ENCODE peak calls at places on chromosomes 12 and 14, in seven cellular contexts. U, L, Y, R, J, N and W are unnamed samples.

GRCh38 chr12:89451876-89452275 is 72.7 kb downstream of the GALNT4 start:
- DNase-seq in N (peak), Y (peak), R (no peak), U (no peak), J (no peak), L (peak), W (peak)

GRCh38 chr14:104397956-104398355 is 181.6 kb upstream of the C14orf180 start:
- DNase-seq in U (no peak), J (no peak), R (no peak), Y (no peak), L (no peak), N (no peak), W (no peak)

GRCh38 chr12:110940296-110940695 is 19.9 kb upstream of the MYL2 start:
- DNase-seq in N (no peak), R (no peak), L (no peak), Y (no peak), U (no peak), J (no peak), W (no peak)

GRCh38 chr14:36718216-36718615 is 56.6 kb downstream of the PAX9 start:
- DNase-seq in L (no peak), N (no peak), Y (no peak), J (no peak), R (no peak), U (no peak), W (no peak)

GRCh38 chr14:72451081-72451972 is 442.6 kb downstream of the DPF3 start:
- DNase-seq in N (no peak), Y (no peak), L (no peak), R (no peak), J (no peak), U (no peak), W (no peak)

GRCh38 chr12:132095520-132096409 is 48.4 kb downstream of the DDX51 start:
- DNase-seq in R (no peak), L (no peak), J (no peak), Y (no peak), N (no peak), U (no peak), W (no peak)

GRCh38 chr12:62618948-62619347 is 152.3 kb downstream of the MON2 start:
- DNase-seq in L (no peak), N (peak), J (no peak), U (no peak), R (no peak), Y (no peak), W (no peak)

GRCh38 chr14:22691171-22691570 is 47.0 kb upstream of the OR6J1 start:
- DNase-seq in L (peak), N (peak), R (no peak), Y (peak), J (no peak), U (no peak), W (peak)

GRCh38 chr14:49882826-49883694 is 9.8 kb upstream of the ARF6 start:
- DNase-seq in U (no peak), Y (no peak), L (no peak), N (no peak), R (no peak), J (no peak), W (no peak)

GRCh38 chr12:10358131-10358530 is 31.7 kb downstream of the KLRK1 start:
- DNase-seq in L (no peak), N (no peak), J (no peak), R (no peak), Y (no peak), U (no peak), W (no peak)

GRCh38 chr12:18146375-18146774 is 56.4 kb upstream of the RERGL start:
- DNase-seq in J (no peak), Y (peak), N (no peak), U (no peak), L (no peak), R (no peak), W (no peak)

GRCh38 chr12:4051616-4052015 is 178.4 kb upstream of the PARP11 start:
- DNase-seq in J (no peak), N (no peak), U (no peak), L (no peak), Y (no peak), R (no peak), W (no peak)

GRCh38 chr14:99951085-99951484 is 114.1 kb upstream of the EVL start:
- DNase-seq in N (no peak), U (no peak), L (no peak), Y (no peak), J (no peak), R (no peak), W (no peak)

GRCh38 chr12:131397493-131398181 is 313.3 kb upstream of the SFSWAP start:
- DNase-seq in U (no peak), J (no peak), N (no peak), R (no peak), L (no peak), Y (no peak), W (no peak)

GRCh38 chr14:62209287-62209899 is 447.2 kb downstream of the SNAPC1 start:
- DNase-seq in R (no peak), J (no peak), N (peak), U (no peak), Y (peak), L (peak), W (peak)

GRCh38 chr14:101380512-101380911 is 180.8 kb upstream of the DIO3 start:
- DNase-seq in J (no peak), U (no peak), Y (no peak), N (no peak), R (no peak), L (no peak), W (no peak)

GRCh38 chr14:32567543-32568384 is 238.7 kb downstream of the AKAP6 start:
- DNase-seq in J (no peak), Y (peak), R (no peak), N (peak), L (peak), U (no peak), W (no peak)

GRCh38 chr14:105070760-105071137 is 5.5 kb upstream of the GPR132 start:
- DNase-seq in R (no peak), L (no peak), J (no peak), Y (no peak), U (no peak), N (no peak), W (no peak)

GRCh38 chr12:19190292-19191031 is 60.9 kb downstream of the PLEKHA5 start:
- DNase-seq in L (peak), R (no peak), U (no peak), N (peak), J (no peak), Y (peak), W (no peak)

GRCh38 chr14:67269338-67270060 is 28.3 kb downstream of the PALS1 start:
- DNase-seq in Y (peak), R (no peak), J (no peak), N (peak), L (peak), U (no peak), W (peak)

GRCh38 chr14:104268725-104269436 is 130.5 kb downstream of the KIF26A start:
- DNase-seq in R (peak), J (no peak), L (no peak), N (no peak), Y (no peak), U (no peak), W (no peak)

GRCh38 chr14:33435911-33436310 is 497.2 kb downstream of the NPAS3 start:
- DNase-seq in L (peak), U (no peak), J (no peak), N (no peak), R (no peak), Y (peak), W (peak)

GRCh38 chr14:57816568-57817284 is 49.2 kb downstream of the SLC35F4 start:
- DNase-seq in J (no peak), U (no peak), N (no peak), Y (no peak), R (no peak), L (peak), W (no peak)

GRCh38 chr12:104504151-104504550 is 47.4 kb downstream of the CHST11 start:
- DNase-seq in Y (no peak), J (no peak), N (no peak), U (no peak), L (no peak), R (no peak), W (no peak)

GRCh38 chr14:87483651-87484260 is 509.2 kb downstream of the GALC start:
- DNase-seq in N (no peak), Y (no peak), L (peak), R (no peak), J (no peak), U (no peak), W (no peak)

GRCh38 chr12:76878045-76878898 is 547 bp downstream of the CSRP2 start:
- DNase-seq in R (no peak), Y (peak), N (peak), L (peak), U (peak), J (no peak), W (no peak)

GRCh38 chr14:101193126-101193844 is 289.8 kb upstream of the RTL1 start:
- DNase-seq in Y (no peak), R (peak), L (no peak), N (no peak), U (no peak), J (no peak), W (no peak)

GRCh38 chr14:103522649-103523582 is at the start of gene CKB:
- DNase-seq in N (no peak), Y (peak), J (no peak), U (no peak), L (no peak), R (peak), W (no peak)

GRCh38 chr12:62256408-62257079 is 3.7 kb upstream of the USP15 start:
- DNase-seq in J (no peak), Y (peak), N (peak), U (peak), L (no peak), R (no peak), W (no peak)

GRCh38 chr12:93025145-93026103 is 96.3 kb upstream of the EEA1 start:
- DNase-seq in R (no peak), N (peak), Y (peak), L (peak), J (no peak), U (no peak), W (peak)
- TF ChIP-seq CTCF in R (peak), N (peak), Y (peak), L (peak), J (peak), U (no peak), W (peak)

DNA sequence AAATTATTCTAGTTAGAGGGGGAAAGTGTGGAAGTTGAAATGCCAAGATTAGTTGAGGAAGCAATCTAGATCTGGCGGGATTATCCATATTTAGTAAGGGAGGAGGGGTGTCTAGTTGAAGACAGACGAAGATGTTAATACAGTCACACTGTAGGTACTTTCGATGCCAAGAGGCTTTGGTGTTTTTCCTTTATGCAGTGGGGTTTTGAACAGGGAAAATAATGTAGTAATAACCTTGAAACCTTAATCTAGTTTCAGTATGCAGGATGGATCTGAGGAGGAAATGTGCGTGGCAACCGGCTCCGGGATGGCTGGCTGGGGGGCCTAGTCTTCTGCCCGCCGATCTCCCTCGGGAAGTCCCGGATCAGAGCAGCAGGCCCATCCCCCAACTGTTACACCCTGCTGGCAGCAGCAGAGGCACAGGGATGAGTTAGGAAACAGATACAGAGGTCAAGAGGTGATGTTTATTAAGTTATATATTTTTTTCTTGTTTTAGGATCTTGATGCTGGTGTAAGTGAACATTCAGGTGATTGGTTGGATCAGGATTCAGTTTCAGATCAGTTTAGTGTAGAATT is 27.4 kb downstream of the MDM2 start:
- DNase-seq in J (no peak), U (no peak), Y (no peak), R (no peak), L (no peak), N (no peak), W (no peak)
- H3K4me3 ChIP-seq in J (no peak), U (no peak), Y (no peak), R (no peak), L (no peak), N (no peak), W (no peak)

DNA sequence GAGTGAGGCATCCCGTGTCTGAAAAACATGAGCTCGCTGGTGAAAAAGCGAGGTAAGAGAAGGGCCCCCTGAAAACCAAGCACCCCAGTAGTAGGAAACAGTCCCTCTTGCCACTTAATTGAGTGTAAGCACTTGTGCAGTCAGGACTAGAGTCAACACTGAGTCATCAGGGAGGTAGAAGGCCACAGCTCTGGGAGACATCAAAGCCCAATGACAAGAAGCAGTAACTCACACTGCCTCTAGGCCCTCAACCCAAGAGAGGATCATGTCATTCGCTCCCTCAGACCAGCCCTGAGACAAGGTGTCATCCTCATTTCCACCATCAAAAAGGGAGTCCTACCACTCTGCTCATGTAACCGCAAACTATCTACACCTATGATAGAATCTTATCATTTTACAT is 17.8 kb downstream of the POMT2 start:
- DNase-seq in R (no peak), N (peak), Y (no peak), L (peak), J (no peak), U (no peak), W (no peak)
- TF ChIP-seq CTCF in R (no peak), N (no peak), Y (peak), L (no peak), J (no peak), U (no peak), W (no peak)

GRCh38 chr12:52005903-52006703 is 643 bp upstream of the TAMALIN start:
- DNase-seq in U (no peak), Y (no peak), R (peak), N (no peak), L (no peak), J (no peak), W (no peak)
- H3K4me3 ChIP-seq in U (peak), Y (peak), R (peak), N (no peak), L (no peak), J (peak), W (peak)

DNA sequence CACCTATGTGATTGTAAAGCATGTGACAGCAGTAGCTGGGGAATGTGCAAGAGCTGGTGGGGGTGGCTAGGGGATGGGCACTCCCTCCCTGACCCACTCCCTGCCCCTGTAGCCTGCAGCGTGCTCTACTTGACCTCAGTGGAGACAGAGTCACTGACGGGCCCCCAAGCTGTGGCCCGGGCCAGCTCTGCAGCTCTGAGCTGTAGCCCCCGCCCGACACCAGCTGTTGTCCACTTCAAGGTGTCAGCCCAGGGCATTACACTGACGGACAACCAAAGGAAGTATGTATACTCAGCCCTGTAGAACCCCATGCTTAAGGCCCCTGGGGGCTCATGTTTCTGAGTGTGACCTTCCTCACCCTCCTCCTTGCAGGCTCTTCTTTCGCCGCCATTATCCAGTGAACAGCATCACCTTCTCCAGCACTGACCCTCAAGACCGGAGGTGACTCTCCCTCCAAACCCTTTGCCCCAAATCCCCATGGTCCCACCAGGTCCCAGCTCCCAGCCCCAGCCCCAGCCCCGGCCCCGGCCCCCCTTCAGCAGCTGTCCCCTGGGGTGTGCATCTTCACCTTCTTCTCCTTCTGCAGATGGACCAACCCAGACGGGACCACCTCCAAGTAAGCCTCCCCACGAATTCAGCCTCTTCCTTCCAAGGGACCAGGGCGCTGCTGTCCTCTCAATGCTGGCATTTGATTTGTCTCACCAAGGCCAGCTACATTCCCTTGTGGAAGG is 13.3 kb downstream of the TNS2 start:
- DNase-seq in J (no peak), U (no peak), R (peak), N (no peak), L (no peak), Y (no peak), W (no peak)
- TF ChIP-seq CTCF in J (no peak), U (no peak), R (no peak), N (no peak), L (no peak), Y (no peak), W (no peak)

DNA sequence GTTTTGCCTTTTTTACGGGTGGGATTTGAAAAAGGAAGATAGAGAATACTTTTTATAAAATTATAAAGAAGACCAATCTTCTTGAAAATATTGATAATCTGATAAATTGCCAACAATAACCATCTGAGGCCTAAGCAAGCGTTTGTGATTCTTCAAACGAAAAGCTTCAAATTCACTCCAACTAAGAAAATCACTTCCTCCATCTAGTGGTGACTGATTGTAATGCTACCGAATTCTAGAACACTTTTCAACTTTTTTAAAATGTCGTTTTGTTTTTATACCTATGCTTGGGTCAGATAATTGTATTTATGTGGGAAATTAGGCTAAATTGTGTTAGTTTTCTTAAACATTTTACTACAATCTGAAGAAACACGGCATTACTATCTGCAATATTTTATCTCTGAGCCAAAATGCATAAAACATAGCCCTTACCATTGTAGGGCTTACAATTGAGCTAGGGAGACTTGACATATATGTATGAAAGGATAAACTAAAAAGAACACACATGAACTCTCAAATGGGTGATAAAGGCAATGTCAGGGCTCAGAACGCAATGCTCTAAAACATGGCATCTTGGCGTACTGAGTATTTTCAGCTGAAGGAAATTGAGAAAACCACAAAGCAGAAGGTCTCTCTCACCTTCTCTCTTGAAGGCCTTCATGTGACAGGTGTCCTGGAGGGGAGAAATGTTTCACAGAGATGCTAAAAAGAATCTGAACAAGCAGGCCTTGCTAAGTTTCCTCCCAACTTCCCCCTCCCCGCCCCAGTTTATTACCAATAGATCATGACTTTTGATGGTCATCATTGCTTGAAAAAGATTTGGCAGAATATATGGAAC is 36.8 kb upstream of the G2E3 start:
- DNase-seq in Y (peak), J (no peak), U (no peak), R (no peak), L (peak), N (peak), W (no peak)
- H3K4me3 ChIP-seq in Y (no peak), J (no peak), U (no peak), R (no peak), L (no peak), N (no peak), W (no peak)